ENCODE peak calls at places on chromosomes 3 and 15, in seven cellular contexts. U is fibroblast of pulmonary artery, K is lower lobe of right lung, O is astrocyte of the cerebellum, B is gastrocnemius medialis, I is GM12865, S is RWPE1. E is an unnamed sample.

GRCh38 chr15:49225572-49226281 is 55.7 kb downstream of the GALK2 start:
- DNase-seq in U (peak; percentile 67), K (no peak), O (no peak), B (no peak), I (no peak), S (no peak), E (no peak)

GRCh38 chr15:64010719-64011118 is 35.6 kb downstream of the DAPK2 start:
- DNase-seq in U (peak; percentile 68), K (peak; percentile 69), O (peak; percentile 91), B (peak; percentile 51), I (peak; percentile 98), S (peak; percentile 48), E (peak; percentile 62)

GRCh38 chr3:124599147-124599765 is 131.0 kb upstream of the UMPS start:
- DNase-seq in U (no peak), K (no peak), O (no peak), B (no peak), I (no peak), S (no peak), E (no peak)

GRCh38 chr15:100204771-100205170 is 137.0 kb downstream of the ADAMTS17 start:
- DNase-seq in U (no peak), K (no peak), O (no peak), B (no peak), I (no peak), S (no peak), E (no peak)

GRCh38 chr3:60588806-60589205 is 662.4 kb downstream of the FHIT start:
- DNase-seq in U (no peak), K (no peak), O (peak; percentile 22), B (no peak), I (no peak), S (peak; percentile 30), E (no peak)

GRCh38 chr15:66505430-66505811 is 295 bp downstream of the ZWILCH start:
- DNase-seq in U (peak; percentile 39), K (no peak), O (no peak), B (no peak), I (no peak), S (no peak), E (no peak)

GRCh38 chr15:59741274-59741906 is 52.3 kb upstream of the BNIP2 start:
- DNase-seq in U (peak; percentile 17), K (no peak), O (no peak), B (no peak), I (no peak), S (peak; percentile 62), E (no peak)

GRCh38 chr3:44464509-44464908 is 13.0 kb downstream of the ZNF445 start:
- DNase-seq in U (no peak), K (no peak), O (no peak), B (no peak), I (no peak), S (no peak), E (no peak)

GRCh38 chr15:83107841-83108181 is 366 bp downstream of the TM6SF1 start:
- DNase-seq in U (no peak), K (peak; percentile 48), O (no peak), B (no peak), I (no peak), S (no peak), E (no peak)

GRCh38 chr3:71859128-71859519 is 74.2 kb upstream of the PROK2 start:
- DNase-seq in U (peak; percentile 23), K (no peak), O (no peak), B (no peak), I (peak; percentile 22), S (no peak), E (peak; percentile 31)

GRCh38 chr3:171840831-171841619 is 2.1 kb upstream of the TMEM212 start:
- DNase-seq in U (no peak), K (no peak), O (no peak), B (no peak), I (no peak), S (no peak), E (no peak)

GRCh38 chr3:69182588-69183299 is 60.3 kb upstream of the LMOD3 start:
- DNase-seq in U (peak; percentile 82), K (no peak), O (peak; percentile 78), B (no peak), I (no peak), S (no peak), E (no peak)

GRCh38 chr3:196976891-196977420 is 8.3 kb upstream of the PIGZ start:
- DNase-seq in U (no peak), K (no peak), O (no peak), B (no peak), I (no peak), S (no peak), E (no peak)

GRCh38 chr3:30695302-30696061 is 89.1 kb downstream of the TGFBR2 start:
- DNase-seq in U (no peak), K (no peak), O (no peak), B (no peak), I (no peak), S (no peak), E (no peak)

GRCh38 chr3:155870945-155871745 is 695 bp downstream of the GMPS start:
- DNase-seq in U (no peak), K (peak; percentile 71), O (no peak), B (peak; percentile 10), I (peak; percentile 59), S (peak; percentile 57), E (peak; percentile 70)

DNA sequence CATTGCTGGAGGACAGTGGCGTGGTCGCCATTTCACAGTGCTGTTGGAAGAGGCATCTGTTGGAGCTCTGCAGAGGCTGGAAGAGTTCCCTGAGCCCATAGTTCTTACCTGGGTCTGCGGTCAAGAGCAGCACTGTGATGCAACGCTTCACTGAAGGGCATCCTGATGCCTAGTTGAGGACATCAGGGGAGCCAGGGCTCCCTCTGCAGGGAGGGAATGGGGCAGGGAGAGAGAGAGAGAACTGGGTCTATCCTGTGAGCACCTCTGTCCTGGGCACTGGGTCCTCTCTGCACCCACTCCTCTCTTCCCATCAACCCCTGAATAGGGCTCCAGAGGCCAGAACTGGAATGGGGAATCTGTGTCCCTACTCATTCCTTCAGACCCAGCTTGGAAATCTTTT is 23.9 kb upstream of the MOBP start:
- DNase-seq in U (no peak), K (no peak), O (no peak), B (no peak), I (peak; percentile 7), S (no peak), E (no peak)
- TF ChIP-seq CTCF in U (peak; percentile 15), K (no peak), O (no peak), B (no peak), I (peak; percentile 14), S (no peak), E (no peak)

DNA sequence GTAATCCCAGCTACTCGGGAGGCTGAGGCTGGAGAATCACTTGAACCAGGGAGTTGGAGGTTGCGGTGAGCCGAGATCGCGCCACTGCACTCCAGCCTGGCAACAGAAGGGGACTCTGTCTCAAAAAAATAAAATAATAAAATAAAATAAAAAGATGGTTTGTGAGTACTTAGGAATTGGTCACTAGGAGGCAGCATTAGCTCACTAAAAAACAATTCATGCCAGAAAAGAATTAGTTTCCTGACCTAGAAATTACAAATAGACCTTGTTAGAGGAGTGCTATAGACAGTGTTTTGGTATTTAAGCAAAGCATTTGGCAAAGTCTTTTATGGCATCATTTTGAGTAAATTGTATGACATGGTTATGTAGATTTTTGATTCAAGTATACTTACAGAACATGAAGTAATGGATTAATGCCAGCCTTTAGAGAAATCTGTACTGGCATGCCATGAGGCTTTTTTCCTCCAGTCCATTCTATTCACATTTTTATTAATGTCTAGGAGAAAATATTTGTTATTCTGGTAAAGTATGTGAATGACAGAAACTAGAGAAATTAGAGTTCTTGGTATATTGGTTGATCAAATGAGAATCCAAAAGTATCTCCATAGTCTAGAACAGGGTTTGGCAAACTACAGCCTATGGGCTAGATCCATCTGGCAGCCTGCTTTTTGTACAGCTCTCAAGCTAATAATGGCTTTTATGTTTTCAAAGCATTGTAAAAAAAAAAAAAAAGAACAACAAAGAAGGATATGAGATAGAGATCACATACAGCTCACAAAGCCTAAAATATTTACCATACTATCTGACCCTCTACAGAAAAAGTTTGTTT is 81.6 kb downstream of the LRRC49 start:
- DNase-seq in U (peak; percentile 82), K (no peak), O (peak; percentile 53), B (no peak), I (peak; percentile 49), S (peak; percentile 17), E (no peak)
- TF ChIP-seq CTCF in U (peak; percentile 50), K (peak; percentile 28), O (peak; percentile 27), B (no peak), I (peak; percentile 22), S (peak; percentile 28), E (no peak)

GRCh38 chr15:80183886-80184285 is 31.1 kb downstream of the FAH start:
- DNase-seq in U (peak; percentile 20), K (no peak), O (no peak), B (no peak), I (no peak), S (no peak), E (no peak)
- TF ChIP-seq CTCF in U (peak; percentile 20), K (no peak), O (peak; percentile 47), B (no peak), I (no peak), S (no peak), E (no peak)

DNA sequence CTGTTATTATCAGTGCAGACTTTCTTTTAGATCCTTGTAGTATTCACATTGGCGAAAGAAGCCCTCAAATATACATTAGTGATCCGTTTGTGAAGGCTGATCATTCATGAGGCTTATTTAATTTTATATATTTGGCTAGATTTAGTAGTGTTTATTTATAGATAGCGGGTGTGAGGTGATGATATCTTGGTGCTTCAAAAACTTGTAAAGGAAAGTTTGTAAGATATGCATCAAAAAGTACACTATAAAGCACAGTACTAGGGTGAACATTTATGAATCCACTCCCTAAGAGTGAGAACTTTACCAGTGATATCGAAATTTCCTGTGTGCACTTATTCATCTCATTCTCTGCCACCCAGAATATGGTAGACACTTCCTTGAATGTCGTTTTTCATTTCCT is 229.4 kb downstream of the MFSD1 start:
- DNase-seq in U (no peak), K (no peak), O (no peak), B (no peak), I (no peak), S (no peak), E (no peak)
- TF ChIP-seq CTCF in U (no peak), K (no peak), O (no peak), B (no peak), I (no peak), S (no peak), E (no peak)

DNA sequence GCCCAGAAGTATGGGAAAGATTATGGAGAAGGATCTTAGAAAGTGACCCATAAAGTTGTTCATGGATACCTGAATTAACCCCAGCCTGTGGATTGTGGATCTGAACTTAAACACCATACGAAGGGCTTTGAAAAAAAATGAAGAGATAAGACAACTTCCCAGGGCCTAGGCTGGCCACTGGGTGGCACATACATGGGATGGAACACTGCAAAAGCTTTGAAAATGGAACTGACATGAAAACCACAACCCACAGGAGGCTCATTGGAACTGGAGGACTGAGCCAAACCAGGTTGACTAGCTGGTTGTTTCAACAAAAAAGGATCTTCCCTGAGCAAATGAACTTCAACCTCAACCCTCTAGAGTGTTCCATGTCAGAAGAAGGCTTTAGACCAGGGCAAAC is 34.5 kb downstream of the FMN1 start:
- DNase-seq in U (no peak), K (no peak), O (no peak), B (no peak), I (peak; percentile 7), S (no peak), E (no peak)
- TF ChIP-seq CTCF in U (no peak), K (no peak), O (peak; percentile 11), B (no peak), I (no peak), S (no peak), E (no peak)

DNA sequence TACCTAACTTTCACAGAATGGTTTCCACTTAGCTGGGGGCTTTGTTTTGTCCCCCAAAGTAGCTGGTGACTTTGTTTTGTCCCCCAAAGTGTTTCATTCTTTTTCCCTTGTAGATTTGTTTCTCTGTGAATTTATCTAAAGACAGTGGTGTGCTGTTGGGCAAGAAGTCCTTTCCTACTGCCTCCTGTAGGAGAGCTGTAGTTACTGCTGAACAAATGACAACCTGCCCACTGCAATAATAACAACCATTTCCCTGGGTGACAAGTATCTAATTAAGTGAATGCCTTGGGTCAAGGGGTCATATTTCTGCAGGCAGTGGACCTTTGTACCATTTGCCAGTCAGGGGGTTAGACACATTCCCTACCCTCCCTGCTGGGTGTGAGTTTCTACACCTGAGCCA is 125.4 kb upstream of the BFSP2 start:
- DNase-seq in U (no peak), K (no peak), O (no peak), B (no peak), I (peak; percentile 15), S (no peak), E (no peak)
- TF ChIP-seq CTCF in U (no peak), K (no peak), O (no peak), B (no peak), I (no peak), S (no peak), E (no peak)

E was measured in GM13976.